ENCODE peak calls at places on chromosome 11, in six cellular contexts. M is GM23248, A is spleen, O is heart right ventricle, D is BE2C, Q is pancreas. G is an unnamed sample. For H3K4me1, the result is how much of the 10 kb centered on the place peaks cover.

GRCh38 chr11:92979176-92979575 is 9.7 kb downstream of the MTNR1B start:
- DNase-seq in A (no peak), D (peak), M (peak), Q (no peak), O (no peak), G (no peak)

GRCh38 chr11:62879554-62879953 is 1.1 kb upstream of the SLC3A2 start:
- DNase-seq in A (no peak), O (no peak), D (no peak), M (peak), Q (no peak), G (peak)

GRCh38 chr11:77407613-77408012 is 66.3 kb downstream of the PAK1 start:
- DNase-seq in Q (peak), O (no peak), D (peak), M (peak), A (no peak), G (peak)

GRCh38 chr11:75260396-75260795 is 19.8 kb downstream of the TPBGL start:
- DNase-seq in M (no peak), Q (no peak), O (no peak), A (peak), D (peak), G (no peak)

GRCh38 chr11:82523141-82523540 is 210.5 kb downstream of the FAM181B start:
- DNase-seq in M (no peak), Q (no peak), D (no peak), O (no peak), A (no peak), G (peak)

GRCh38 chr11:65438257-65439151 is 15.9 kb downstream of the NEAT1 start:
- DNase-seq in A (no peak), O (no peak), M (peak), D (no peak), Q (no peak), G (no peak)

GRCh38 chr11:77436501-77436900 is 37.4 kb downstream of the PAK1 start:
- DNase-seq in M (no peak), D (no peak), O (no peak), Q (no peak), A (no peak), G (no peak)

GRCh38 chr11:65013692-65014145 is 241 bp upstream of the ARL2 start:
- DNase-seq in D (peak), A (peak), O (peak), Q (peak), M (peak), G (peak)

GRCh38 chr11:117572129-117572528 is 224.9 kb downstream of the DSCAML1 start:
- DNase-seq in O (no peak), Q (no peak), D (no peak), A (no peak), M (no peak), G (no peak)

GRCh38 chr11:111359223-111360149 is 19.6 kb downstream of the POU2AF1 start:
- DNase-seq in Q (no peak), A (no peak), O (no peak), D (no peak), M (no peak), G (no peak)

GRCh38 chr11:111361082-111361801 is 17.8 kb downstream of the POU2AF1 start:
- DNase-seq in Q (no peak), M (no peak), D (no peak), A (no peak), O (no peak), G (no peak)

GRCh38 chr11:111358038-111359001 is 20.8 kb downstream of the POU2AF1 start:
- DNase-seq in O (no peak), D (no peak), A (no peak), Q (no peak), M (no peak), G (no peak)

GRCh38 chr11:111361874-111362273 is 17.2 kb downstream of the POU2AF1 start:
- DNase-seq in Q (no peak), D (no peak), M (peak), A (no peak), O (no peak), G (no peak)

DNA sequence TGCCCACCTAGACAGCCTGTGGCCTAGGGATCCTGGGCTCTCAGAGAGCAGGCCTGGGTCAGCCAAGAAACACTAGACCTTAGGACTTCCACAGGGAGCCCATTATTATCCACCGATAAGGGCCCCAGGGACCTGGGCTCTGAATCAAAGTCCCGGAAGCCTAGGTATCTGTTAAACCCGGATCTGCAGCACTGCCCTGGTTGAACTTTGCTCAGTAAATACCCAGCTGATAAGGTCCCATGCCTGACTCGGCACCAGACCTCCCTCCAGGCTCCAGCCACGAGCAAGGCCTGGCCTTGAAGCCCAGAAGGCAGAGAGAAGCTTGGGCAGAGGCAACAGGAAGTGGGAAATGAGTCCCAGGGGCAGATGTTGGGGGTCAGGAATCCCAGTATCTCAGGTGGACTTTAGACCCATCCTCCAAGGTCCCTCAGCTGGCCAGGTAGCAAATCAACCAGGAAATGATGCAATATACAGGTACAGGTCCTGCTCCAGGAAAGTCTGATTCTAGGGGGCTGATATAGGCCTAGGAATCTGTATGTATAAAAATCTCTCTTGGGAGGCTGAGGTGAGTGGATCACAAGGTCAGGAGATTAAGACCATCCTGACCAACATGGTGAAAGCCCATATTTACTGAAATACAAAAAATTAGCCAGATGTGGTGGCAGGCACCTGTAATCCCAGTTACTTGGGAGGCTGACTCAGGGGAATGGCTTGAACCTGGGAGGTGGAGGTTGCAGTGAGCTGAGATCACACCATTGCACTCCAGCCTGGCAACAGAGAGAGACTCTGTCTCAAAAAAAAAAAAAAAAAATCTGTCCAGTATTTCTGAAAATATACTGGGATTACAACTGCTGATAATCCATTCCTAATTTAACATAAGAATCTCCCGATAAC is 18.7 kb downstream of the POU2AF1 start:
- DNase-seq in M (no peak), D (no peak), O (no peak), A (no peak), Q (peak), G (no peak)
- H3K4me1 ChIP-seq in M (under half), D (under half), O (under half), A (under half), Q (half or more), G (under half)

DNA sequence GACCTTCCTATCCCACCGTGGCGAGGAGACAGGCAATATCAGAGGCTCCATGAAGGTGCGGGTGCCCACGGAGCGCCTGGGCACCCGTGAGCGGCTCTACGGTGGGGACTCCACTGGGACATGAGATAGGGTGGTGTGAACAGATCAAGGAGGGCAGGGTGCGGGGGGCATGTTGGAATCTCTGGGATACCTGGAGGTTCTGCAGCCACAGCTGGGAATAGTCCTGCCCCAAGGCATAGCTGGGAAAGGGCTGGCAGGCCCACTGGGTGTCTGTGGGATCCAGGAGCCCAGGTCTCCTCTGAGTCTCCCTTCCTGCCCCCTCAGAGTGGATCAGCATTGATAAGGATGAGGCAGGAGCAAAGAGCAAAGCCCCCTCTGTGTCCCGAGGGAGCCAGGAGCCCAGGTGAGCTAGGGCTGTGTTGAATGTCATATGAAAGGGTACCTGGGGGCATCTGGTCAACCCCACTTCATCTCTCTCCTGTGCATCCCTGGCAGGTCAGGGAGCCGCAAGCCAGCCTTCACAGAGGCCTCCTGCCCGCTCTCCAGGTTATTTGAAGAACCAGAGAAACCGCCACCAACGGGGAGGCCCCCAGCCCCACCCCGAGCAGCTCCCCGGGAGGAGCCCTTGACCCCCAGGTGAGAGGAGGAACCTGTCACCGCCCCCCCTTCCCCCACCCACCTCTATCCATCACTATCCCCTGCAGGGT is 8.5 kb downstream of the PHOX2A start:
- DNase-seq in M (no peak), O (no peak), Q (no peak), D (peak), A (no peak), G (no peak)
- H3K4me1 ChIP-seq in M (under half), O (half or more), Q (under half), D (under half), A (under half), G (under half)

GRCh38 chr11:119091966-119092879 is 7.5 kb downstream of the HMBS start:
- DNase-seq in Q (no peak), D (no peak), A (no peak), M (peak), O (no peak), G (no peak)
- H3K4me1 ChIP-seq in Q (under half), D (under half), A (half or more), M (under half), O (under half), G (under half)

GRCh38 chr11:47183031-47183856 is 3.0 kb downstream of the PACSIN3 start:
- DNase-seq in A (no peak), M (no peak), Q (no peak), O (peak), D (no peak), G (peak)
- H3K4me1 ChIP-seq in A (under half), M (under half), Q (under half), O (half or more), D (under half), G (half or more)

G was measured in gastrocnemius medialis.